ENCODE peak calls at places on chromosomes 3 and 15, in five cellular contexts. T, L, Y, G and O are unnamed samples.

GRCh38 chr3:69181592-69182211 is 59.3 kb upstream of the LMOD3 start:
- DNase-seq in Y (no peak), L (no peak), T (no peak), G (no peak), O (no peak)

GRCh38 chr3:163490119-163490518 is 1588.2 kb downstream of the SI start:
- DNase-seq in G (no peak), T (no peak), Y (no peak), L (no peak), O (no peak)

GRCh38 chr15:53193149-53193548 is 403.0 kb upstream of the ONECUT1 start:
- DNase-seq in T (no peak), Y (no peak), L (no peak), G (no peak), O (no peak)

GRCh38 chr3:175895731-175896130 is 1036.6 kb downstream of the NAALADL2 start:
- DNase-seq in L (no peak), T (no peak), Y (no peak), G (no peak), O (no peak)

GRCh38 chr3:36817806-36818205 is 53.5 kb upstream of the DCLK3 start:
- DNase-seq in Y (no peak), G (no peak), T (no peak), L (no peak), O (no peak)

GRCh38 chr3:15291589-15292541 is 40.5 kb downstream of the SH3BP5 start:
- DNase-seq in T (no peak), G (peak; percentile 70), L (peak; percentile 83), Y (no peak), O (peak; percentile 70)

GRCh38 chr3:189593581-189593980 is 37.6 kb upstream of the TP63 start:
- DNase-seq in T (no peak), Y (peak; percentile 24), L (no peak), G (no peak), O (no peak)

GRCh38 chr3:77038468-77038927 is 1.4 kb upstream of the ROBO2 start:
- DNase-seq in Y (peak; percentile 59), L (no peak), T (peak; percentile 55), G (no peak), O (no peak)

GRCh38 chr3:75140904-75141615 is 523.1 kb upstream of the FRG2C start:
- DNase-seq in T (no peak), G (no peak), Y (no peak), L (no peak), O (no peak)

GRCh38 chr15:48507416-48508065 is 138.0 kb downstream of the FBN1 start:
- DNase-seq in Y (no peak), L (no peak), G (no peak), T (no peak), O (peak; percentile 28)

GRCh38 chr3:160038862-160039562 is 50.4 kb downstream of the IL12A start:
- DNase-seq in L (no peak), T (no peak), Y (no peak), G (no peak), O (peak; percentile 12)

GRCh38 chr3:15287565-15288330 is 44.6 kb downstream of the SH3BP5 start:
- DNase-seq in Y (peak; percentile 79), T (peak; percentile 75), G (no peak), L (no peak), O (no peak)

GRCh38 chr3:169657351-169658124 is 6.0 kb downstream of the MECOM start:
- DNase-seq in Y (no peak), T (no peak), G (no peak), L (no peak), O (no peak)

GRCh38 chr15:31330111-31330785 is 3.6 kb downstream of the KLF13 start:
- DNase-seq in Y (no peak), L (no peak), G (no peak), T (no peak), O (no peak)

GRCh38 chr3:76245073-76245472 is 459.7 kb upstream of the ZNF717 start:
- DNase-seq in G (no peak), L (no peak), T (no peak), Y (no peak), O (no peak)

GRCh38 chr3:168782193-168782592 is 686.5 kb upstream of the GOLIM4 start:
- DNase-seq in Y (no peak), L (no peak), G (no peak), T (no peak), O (no peak)

GRCh38 chr3:64844558-64844957 is 156.8 kb upstream of the ADAMTS9 start:
- DNase-seq in Y (no peak), L (no peak), T (no peak), G (no peak), O (no peak)

GRCh38 chr3:184765047-184765729 is 46.8 kb upstream of the VPS8 start:
- DNase-seq in L (no peak), T (no peak), G (no peak), Y (no peak), O (no peak)

GRCh38 chr3:128799650-128800049 is 73.7 kb downstream of the RAB7A start:
- DNase-seq in Y (no peak), L (no peak), G (no peak), T (no peak), O (no peak)

GRCh38 chr3:172915911-172916514 is 165.5 kb downstream of the ECT2 start:
- DNase-seq in Y (no peak), L (no peak), G (no peak), T (no peak), O (no peak)

GRCh38 chr3:151639096-151639740 is 94.5 kb upstream of the AADACL2 start:
- DNase-seq in Y (no peak), L (no peak), G (no peak), T (no peak), O (no peak)

GRCh38 chr3:167493240-167493639 is 19.4 kb upstream of the SERPINI2 start:
- DNase-seq in G (no peak), Y (no peak), L (no peak), T (no peak), O (no peak)

GRCh38 chr3:49805367-49805782 is 2.3 kb downstream of the INKA1 start:
- DNase-seq in T (peak; percentile 89), L (peak; percentile 76), Y (peak; percentile 86), G (no peak), O (peak; percentile 78)

GRCh38 chr3:17672506-17672905 is 69.9 kb downstream of the TBC1D5 start:
- DNase-seq in L (no peak), T (no peak), G (no peak), Y (no peak), O (no peak)

GRCh38 chr3:45154641-45155147 is 8.5 kb upstream of the CDCP1 start:
- DNase-seq in Y (no peak), T (no peak), L (no peak), G (no peak), O (no peak)

GRCh38 chr3:26018889-26019288 is 229.0 kb downstream of the OXSM start:
- DNase-seq in Y (no peak), G (no peak), T (no peak), L (no peak), O (no peak)

GRCh38 chr15:59237119-59237853 is 30.6 kb downstream of the LDHAL6B start:
- DNase-seq in G (no peak), L (peak; percentile 29), Y (no peak), T (no peak), O (peak; percentile 27)